ENCODE peak calls at places on chromosomes 7 and 10, in five cellular contexts. G is aorta, U is HCT116, E is astrocyte of the spinal cord, B is neuronal stem cell. W is an unnamed sample.

GRCh38 chr7:70016044-70016770 is 417.9 kb downstream of the AUTS2 start:
- DNase-seq in G (no peak), U (no peak), E (peak), B (no peak), W (peak)

GRCh38 chr7:74637745-74638144 is 19.8 kb upstream of the GTF2I start:
- DNase-seq in G (no peak), U (no peak), E (no peak), B (no peak), W (no peak)

GRCh38 chr10:129972145-129972965 is 8.3 kb upstream of the EBF3 start:
- DNase-seq in G (peak), U (no peak), E (no peak), B (peak), W (no peak)

GRCh38 chr10:97356318-97356914 is 21.9 kb upstream of the FRAT2 start:
- DNase-seq in G (no peak), U (no peak), E (no peak), B (no peak), W (no peak)

GRCh38 chr7:100101016-100101862 is at the start of the genes AP4M1 and MCM7:
- DNase-seq in G (peak), U (peak), E (peak), B (peak), W (peak)

GRCh38 chr7:4255336-4255735 is 426.8 kb upstream of the FOXK1 start:
- DNase-seq in G (no peak), U (no peak), E (no peak), B (no peak), W (no peak)

GRCh38 chr7:72438491-72438890 is 26.4 kb upstream of the CALN1 start:
- DNase-seq in G (no peak), U (no peak), E (no peak), B (no peak), W (no peak)

GRCh38 chr10:91907914-91908357 is 1.4 kb downstream of the FGFBP3 start:
- DNase-seq in G (peak), U (no peak), E (no peak), B (no peak), W (no peak)

GRCh38 chr7:1309290-1309689 is 76.6 kb downstream of the UNCX start:
- DNase-seq in G (no peak), U (no peak), E (no peak), B (no peak), W (no peak)

GRCh38 chr10:123132576-123133477 is 2.9 kb upstream of the HMX3 start:
- DNase-seq in G (peak), U (peak), E (peak), B (peak), W (no peak)

GRCh38 chr10:117933036-117933435 is 113.7 kb downstream of the RAB11FIP2 start:
- DNase-seq in G (no peak), U (no peak), E (no peak), B (no peak), W (peak)

GRCh38 chr7:7639847-7640220 is 718 bp upstream of the UMAD1 start:
- DNase-seq in G (no peak), U (no peak), E (no peak), B (no peak), W (no peak)

GRCh38 chr10:31723074-31723750 is 205.4 kb downstream of the ARHGAP12 start:
- DNase-seq in G (no peak), U (no peak), E (no peak), B (no peak), W (no peak)

GRCh38 chr7:135964254-135964653 is 12.9 kb downstream of the MTPN start:
- DNase-seq in G (no peak), U (no peak), E (no peak), B (no peak), W (no peak)

GRCh38 chr10:84837041-84837766 is 508.8 kb downstream of the CCSER2 start:
- DNase-seq in G (no peak), U (no peak), E (no peak), B (no peak), W (no peak)

GRCh38 chr7:14016950-14017349 is 27.5 kb upstream of the ETV1 start:
- DNase-seq in G (no peak), U (no peak), E (peak), B (no peak), W (no peak)

GRCh38 chr7:44617225-44617885 is 10.9 kb downstream of the OGDH start:
- DNase-seq in G (no peak), U (no peak), E (peak), B (no peak), W (no peak)

GRCh38 chr7:151062111-151062398 is 2.7 kb downstream of the SLC4A2 start:
- DNase-seq in G (no peak), U (no peak), E (no peak), B (no peak), W (no peak)
- H3K4me3 ChIP-seq in G (no peak), U (peak), E (no peak), B (no peak), W (peak)

GRCh38 chr7:24075426-24075810 is 208.6 kb upstream of the NPY start:
- DNase-seq in G (no peak), U (no peak), E (no peak), B (no peak), W (no peak)
- H3K4me3 ChIP-seq in G (no peak), U (no peak), E (no peak), B (no peak), W (no peak)

DNA sequence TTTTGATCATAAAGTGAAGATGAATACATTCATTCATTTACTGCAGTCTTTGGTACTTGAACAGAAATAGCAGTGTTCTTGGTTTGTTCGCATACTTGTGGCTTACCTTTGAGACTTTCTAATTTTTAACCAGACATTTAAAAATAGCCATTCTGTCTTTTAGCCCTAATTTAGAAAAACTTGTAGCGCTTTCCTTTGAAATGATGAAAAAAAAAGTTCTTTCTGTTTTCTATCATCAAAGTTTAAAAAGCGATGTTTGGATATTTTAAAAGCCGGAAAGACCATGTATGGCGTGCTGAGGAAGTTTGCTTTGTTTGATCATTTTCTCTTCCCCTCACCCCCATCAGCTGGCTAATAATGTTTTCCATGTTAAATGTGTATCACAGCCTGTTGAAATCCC is 116.3 kb downstream of the CUX1 start:
- DNase-seq in G (peak), U (no peak), E (no peak), B (no peak), W (no peak)
- H3K4me3 ChIP-seq in G (no peak), U (no peak), E (no peak), B (no peak), W (no peak)

GRCh38 chr10:62230344-62231138 is 38.1 kb downstream of the RTKN2 start:
- DNase-seq in G (no peak), U (no peak), E (peak), B (no peak), W (no peak)

GRCh38 chr10:62233494-62234283 is 35.0 kb downstream of the RTKN2 start:
- DNase-seq in G (no peak), U (no peak), E (no peak), B (no peak), W (no peak)

GRCh38 chr10:62234284-62234605 is 34.4 kb downstream of the RTKN2 start:
- DNase-seq in G (no peak), U (no peak), E (no peak), B (no peak), W (no peak)

GRCh38 chr10:62231371-62231770 is 37.3 kb downstream of the RTKN2 start:
- DNase-seq in G (no peak), U (no peak), E (peak), B (no peak), W (no peak)

DNA sequence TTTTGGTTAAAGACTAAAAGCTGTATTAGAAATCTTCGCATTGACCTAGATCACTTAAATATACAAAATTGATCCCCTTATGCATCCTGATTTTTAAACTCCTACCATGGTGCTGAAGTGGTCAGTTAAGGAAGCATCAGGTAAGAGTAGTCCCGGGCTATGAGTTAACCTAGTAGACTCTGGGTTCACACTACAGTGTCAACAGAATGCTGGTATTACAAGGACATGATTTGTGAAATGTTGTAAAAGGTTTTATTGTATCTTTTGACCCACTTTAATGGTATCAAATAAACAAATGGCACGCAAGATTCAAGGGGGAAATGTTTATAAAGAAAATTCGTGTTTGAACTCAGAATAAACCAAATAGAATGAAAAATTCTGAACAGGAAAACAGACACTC is 36.8 kb downstream of the RTKN2 start:
- DNase-seq in G (no peak), U (no peak), E (no peak), B (no peak), W (no peak)
- H3K4me3 ChIP-seq in G (no peak), U (no peak), E (no peak), B (no peak), W (no peak)

W was measured in skeletal muscle cell.